ENCODE peak calls at places on chromosomes 6 and 20, in four cellular contexts. T, N, R and L are unnamed samples.

GRCh38 chr6:15336905-15337583 is 91.2 kb downstream of the JARID2 start:
- DNase-seq in T (no peak), R (no peak), N (no peak), L (no peak)

GRCh38 chr6:107822154-107823046 is 1.7 kb downstream of the SCML4 start:
- DNase-seq in R (no peak), N (peak; percentile 28), T (no peak), L (no peak)

GRCh38 chr20:13613917-13614316 is 24.8 kb downstream of the TASP1 start:
- DNase-seq in R (no peak), N (no peak), T (no peak), L (no peak)

GRCh38 chr6:169978615-169979161 is 227.3 kb downstream of the ERMARD start:
- DNase-seq in R (no peak), T (no peak), N (no peak), L (no peak)

GRCh38 chr6:7401103-7401502 is 11.5 kb downstream of the RIOK1 start:
- DNase-seq in N (no peak), R (no peak), T (no peak), L (no peak)

GRCh38 chr6:154071711-154072110 is 32.7 kb downstream of the OPRM1 start:
- DNase-seq in R (no peak), T (no peak), N (no peak), L (no peak)

GRCh38 chr6:27720607-27721580 is 191.3 kb downstream of the OR2B2 start:
- DNase-seq in R (no peak), T (no peak), N (no peak), L (no peak)

GRCh38 chr6:44133003-44133931 is 5.9 kb downstream of the TMEM63B start:
- DNase-seq in N (no peak), R (no peak), T (peak; percentile 52), L (no peak)

GRCh38 chr6:37784585-37784967 is 35.0 kb upstream of the ZFAND3 start:
- DNase-seq in T (no peak), R (no peak), N (no peak), L (no peak)

GRCh38 chr6:148524976-148525375 is 182.3 kb downstream of the SASH1 start:
- DNase-seq in R (no peak), N (no peak), T (no peak), L (no peak)

GRCh38 chr20:39946053-39946810 is 742.8 kb downstream of the MAFB start:
- DNase-seq in N (no peak), R (no peak), T (no peak), L (no peak)

GRCh38 chr20:49215232-49215631 is 4.0 kb upstream of the DDX27 start:
- DNase-seq in T (no peak), R (no peak), N (no peak), L (no peak)

GRCh38 chr6:93468291-93468690 is 48.9 kb upstream of the EPHA7 start:
- DNase-seq in N (no peak), R (no peak), T (no peak), L (no peak)

GRCh38 chr6:138517635-138518034 is 18.3 kb upstream of the NHSL1 start:
- DNase-seq in R (no peak), T (peak; percentile 21), N (peak; percentile 9), L (no peak)

GRCh38 chr6:105601541-105602174 is 198.8 kb upstream of the PREP start:
- DNase-seq in T (peak; percentile 62), R (peak; percentile 46), N (no peak), L (peak; percentile 43)

GRCh38 chr20:59817406-59817805 is 116.0 kb downstream of the SYCP2 start:
- DNase-seq in N (no peak), R (no peak), T (no peak), L (no peak)

GRCh38 chr6:139533573-139534471 is 159.4 kb upstream of the CITED2 start:
- DNase-seq in R (no peak), T (peak; percentile 46), N (no peak), L (no peak)

GRCh38 chr6:170405311-170405975 is 98.9 kb downstream of the FAM120B start:
- DNase-seq in N (no peak), T (no peak), R (no peak), L (no peak)

GRCh38 chr6:70547313-70547712 is 19.4 kb upstream of the SDHAF4 start:
- DNase-seq in N (no peak), R (no peak), T (no peak), L (no peak)

GRCh38 chr20:45946149-45946970 is 11.9 kb downstream of the PCIF1 start:
- DNase-seq in N (no peak), R (peak; percentile 18), T (peak; percentile 89), L (peak; percentile 44)

GRCh38 chr6:50707652-50708325 is 5.5 kb upstream of the TFAP2D start:
- DNase-seq in N (no peak), R (peak; percentile 64), T (no peak), L (no peak)

GRCh38 chr20:48717959-48718223 is 109.9 kb downstream of the PREX1 start:
- DNase-seq in T (no peak), R (no peak), N (no peak), L (no peak)

GRCh38 chr6:101544286-101544685 is 150.8 kb downstream of the GRIK2 start:
- DNase-seq in T (no peak), N (no peak), R (no peak), L (no peak)

GRCh38 chr20:23415555-23415954 is 5.7 kb downstream of the NAPB start:
- DNase-seq in R (no peak), N (no peak), T (no peak), L (no peak)

GRCh38 chr6:80454661-80455365 is 348.3 kb downstream of the BCKDHB start:
- DNase-seq in R (no peak), N (no peak), T (no peak), L (no peak)